ENCODE peak calls at places on chromosome 9, in five cellular contexts. P is cardiac muscle cell, L is stomach, O is uterus, E is colonic mucosa. I is an unnamed sample. For H3K4me1, the result is how much of the 10 kb centered on the place peaks cover.

GRCh38 chr9:79060726-79061125 is 511.0 kb upstream of the TLE4 start:
- DNase-seq in P (no peak), L (no peak), O (no peak), E (no peak), I (no peak)

GRCh38 chr9:15724006-15724405 is 171.2 kb downstream of the CCDC171 start:
- DNase-seq in P (peak), L (no peak), O (no peak), E (no peak), I (no peak)

GRCh38 chr9:88280816-88281382 is 107.3 kb upstream of the SPIN1 start:
- DNase-seq in P (peak), L (no peak), O (no peak), E (no peak), I (no peak)

GRCh38 chr9:111975709-111976108 is 79.1 kb downstream of the UGCG start:
- DNase-seq in P (no peak), L (peak), O (no peak), E (peak), I (peak)

GRCh38 chr9:136808781-136809158 is 1.0 kb downstream of the RABL6 start:
- DNase-seq in P (peak), L (no peak), O (no peak), E (no peak), I (no peak)

GRCh38 chr9:118991366-118992285 is 377.6 kb downstream of the BRINP1 start:
- DNase-seq in P (no peak), L (no peak), O (no peak), E (no peak), I (no peak)

GRCh38 chr9:136142416-136142800 is 23.7 kb upstream of the TMEM250 start:
- DNase-seq in P (no peak), L (no peak), O (no peak), E (no peak), I (no peak)

GRCh38 chr9:14309403-14309802 is 4.5 kb downstream of the NFIB start:
- DNase-seq in P (peak), L (no peak), O (no peak), E (no peak), I (no peak)

GRCh38 chr9:129172816-129173215 is 5.2 kb downstream of the IER5L start:
- DNase-seq in P (peak), L (no peak), O (peak), E (no peak), I (no peak)

GRCh38 chr9:17810728-17811634 is 232.1 kb downstream of the SH3GL2 start:
- DNase-seq in P (peak), L (peak), O (peak), E (peak), I (peak)

GRCh38 chr9:93679536-93680444 is 103.4 kb downstream of the PHF2 start:
- DNase-seq in P (no peak), L (peak), O (peak), E (peak), I (peak)

GRCh38 chr9:12266758-12267157 is 426.4 kb upstream of the TYRP1 start:
- DNase-seq in P (no peak), L (no peak), O (no peak), E (no peak), I (no peak)

GRCh38 chr9:135849186-135849585 is 58.2 kb downstream of the CAMSAP1 start:
- DNase-seq in P (no peak), L (no peak), O (no peak), E (no peak), I (no peak)

GRCh38 chr9:6024035-6024554 is 8.7 kb upstream of the RANBP6 start:
- DNase-seq in P (no peak), L (no peak), O (no peak), E (no peak), I (no peak)

GRCh38 chr9:90002299-90003045 is 397.7 kb downstream of the GADD45G start:
- DNase-seq in P (no peak), L (no peak), O (no peak), E (no peak), I (no peak)

GRCh38 chr9:89999176-89999533 is 394.3 kb downstream of the GADD45G start:
- DNase-seq in P (no peak), L (peak), O (no peak), E (peak), I (peak)

GRCh38 chr9:90001756-90002155 is 396.9 kb downstream of the GADD45G start:
- DNase-seq in P (no peak), L (no peak), O (no peak), E (no peak), I (no peak)

GRCh38 chr9:90000925-90001324 is 396.1 kb downstream of the GADD45G start:
- DNase-seq in P (no peak), L (no peak), O (no peak), E (no peak), I (no peak)

DNA sequence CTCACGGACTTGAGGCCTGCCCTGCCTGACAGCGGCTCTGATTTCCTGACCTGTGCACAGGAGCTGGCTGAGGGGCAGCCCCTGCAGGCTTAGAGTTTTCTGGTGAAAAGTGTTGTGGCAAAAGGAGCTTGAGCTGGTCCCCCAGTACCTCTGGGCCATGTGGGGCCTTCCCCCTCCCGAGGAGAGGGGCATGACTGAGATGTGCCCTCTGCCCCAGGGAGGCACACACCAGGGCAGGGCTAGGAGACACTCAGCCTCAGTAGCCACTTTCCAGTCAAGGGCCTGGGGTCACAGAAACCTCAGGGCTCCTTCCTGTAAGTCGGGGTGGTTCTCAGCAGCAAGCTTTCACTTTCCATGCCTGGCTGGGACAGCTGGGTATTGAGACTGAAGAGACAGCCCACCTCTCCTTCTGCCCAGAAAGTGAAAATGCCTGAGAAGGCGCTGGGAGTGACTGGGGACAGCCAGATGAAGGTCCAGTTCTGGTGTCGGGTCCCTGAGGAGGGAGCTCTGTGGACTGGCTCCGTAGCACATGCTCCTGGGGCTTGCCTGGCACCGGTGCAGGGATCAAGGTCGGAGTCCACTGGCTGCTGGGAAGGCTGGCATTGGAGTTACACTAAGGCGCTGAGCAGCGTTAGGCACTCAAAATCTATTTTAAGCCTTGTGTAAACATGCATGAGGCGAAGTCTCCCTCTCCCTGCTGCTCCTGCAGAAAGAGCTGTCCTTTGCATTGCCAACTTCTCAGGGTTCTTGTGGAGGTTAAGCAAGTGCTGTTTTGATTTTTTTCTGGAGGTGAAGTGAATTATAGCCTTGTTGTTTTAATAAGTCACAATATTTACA is 394.9 kb downstream of the GADD45G start:
- DNase-seq in P (peak), L (peak), O (peak), E (peak), I (peak)
- H3K27ac ChIP-seq in P (peak), L (peak), O (peak), E (peak), I (peak)

DNA sequence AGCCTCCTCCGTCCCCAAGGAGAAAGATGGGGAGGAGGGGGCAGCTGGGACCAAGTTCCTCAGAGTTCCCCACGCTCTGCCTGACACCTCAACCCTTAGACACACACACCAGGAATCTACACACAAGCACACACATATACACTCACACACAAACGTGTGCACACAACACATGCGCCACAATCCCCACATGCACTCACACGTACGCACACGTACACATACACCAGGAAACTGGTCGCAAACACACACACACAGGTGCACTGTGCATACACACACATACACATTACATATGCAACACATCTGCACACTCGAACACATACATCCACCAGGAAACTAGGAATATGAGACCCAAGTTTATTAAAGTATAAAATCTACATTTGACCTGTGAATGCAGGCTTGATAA is 50.4 kb downstream of the ROR2 start:
- DNase-seq in P (no peak), L (no peak), O (no peak), E (no peak), I (no peak)
- H3K4me1 ChIP-seq in P (half or more), L (half or more), O (under half), E (under half), I (under half)

DNA sequence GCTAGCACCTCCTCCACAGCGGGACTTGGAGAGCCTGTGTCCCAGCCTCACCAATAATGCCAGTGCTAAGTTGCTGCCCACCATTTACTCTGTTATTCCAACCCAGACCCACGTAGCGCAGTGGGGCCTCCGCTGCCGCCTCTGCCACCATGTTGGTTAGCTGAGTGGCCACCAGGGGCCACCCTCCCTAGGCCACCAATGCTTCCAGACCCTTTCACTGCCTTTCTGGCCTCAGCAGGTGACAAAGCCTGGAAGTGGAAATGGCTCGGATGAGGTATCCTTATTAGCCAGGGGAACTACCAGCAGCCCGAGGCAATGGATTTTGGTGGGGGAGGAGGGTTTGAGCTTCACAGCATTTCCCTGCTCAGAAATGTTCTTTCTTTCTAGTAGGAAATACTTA is 110.1 kb downstream of the OSTF1 start:
- DNase-seq in P (no peak), L (no peak), O (no peak), E (no peak), I (no peak)
- TF ChIP-seq CTCF in P (no peak), L (no peak), O (no peak), E (no peak), I (no peak)

GRCh38 chr9:89411759-89412158 is 86.2 kb downstream of the SEMA4D start:
- DNase-seq in P (no peak), L (no peak), O (no peak), E (no peak), I (no peak)
- H3K27ac ChIP-seq in P (no peak), L (peak), O (no peak), E (no peak), I (no peak)

GRCh38 chr9:68457803-68458202 is 82.9 kb downstream of the TMEM252 start:
- DNase-seq in P (no peak), L (no peak), O (no peak), E (no peak), I (no peak)

GRCh38 chr9:68458918-68459317 is 81.8 kb downstream of the TMEM252 start:
- DNase-seq in P (no peak), L (no peak), O (no peak), E (no peak), I (no peak)

DNA sequence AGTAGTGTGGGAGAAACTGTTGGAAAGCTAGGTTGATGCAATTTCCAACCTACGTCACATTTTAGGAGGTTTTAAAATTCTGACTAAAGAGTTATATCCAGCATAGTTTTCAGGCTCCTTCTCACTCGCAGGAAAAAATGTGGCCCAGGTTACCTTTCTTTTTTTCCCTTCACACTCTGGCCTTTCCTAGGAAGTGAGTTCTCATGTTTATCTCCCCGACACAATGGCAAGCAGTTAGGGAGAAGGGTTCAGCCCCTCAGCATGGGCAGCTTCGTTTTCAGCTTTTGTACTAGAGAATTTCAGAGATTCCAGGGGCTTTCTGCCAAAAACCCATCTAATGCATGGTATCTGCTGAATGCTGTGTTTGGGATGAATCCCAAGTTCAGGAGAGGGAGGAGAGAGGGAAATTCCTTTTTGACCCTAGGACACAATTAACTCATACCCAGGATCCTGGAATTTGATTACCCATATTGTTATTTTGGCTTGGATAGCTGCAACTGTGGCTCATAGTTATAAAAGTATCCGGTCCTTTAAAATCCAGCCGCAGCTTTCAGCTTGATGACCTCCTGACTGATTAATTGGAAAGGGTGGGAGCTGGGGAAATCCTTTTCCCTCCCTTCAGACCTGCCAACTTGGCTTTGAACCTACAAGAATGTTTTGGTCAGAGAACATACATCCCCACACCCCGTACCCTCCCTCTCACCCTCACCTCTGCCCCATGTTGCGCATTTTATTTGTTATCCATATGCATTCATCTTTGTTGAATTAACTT is 78.5 kb downstream of the TMEM252 start:
- DNase-seq in P (peak), L (no peak), O (no peak), E (no peak), I (no peak)
- H3K4me1 ChIP-seq in P (under half), L (under half), O (under half), E (under half), I (under half)

GRCh38 chr9:123107639-123108285 is 74.3 kb downstream of the GPR21 start:
- DNase-seq in P (no peak), L (no peak), O (no peak), E (no peak), I (no peak)
- TF ChIP-seq CTCF in P (no peak), L (no peak), O (no peak), E (no peak), I (no peak)

DNA sequence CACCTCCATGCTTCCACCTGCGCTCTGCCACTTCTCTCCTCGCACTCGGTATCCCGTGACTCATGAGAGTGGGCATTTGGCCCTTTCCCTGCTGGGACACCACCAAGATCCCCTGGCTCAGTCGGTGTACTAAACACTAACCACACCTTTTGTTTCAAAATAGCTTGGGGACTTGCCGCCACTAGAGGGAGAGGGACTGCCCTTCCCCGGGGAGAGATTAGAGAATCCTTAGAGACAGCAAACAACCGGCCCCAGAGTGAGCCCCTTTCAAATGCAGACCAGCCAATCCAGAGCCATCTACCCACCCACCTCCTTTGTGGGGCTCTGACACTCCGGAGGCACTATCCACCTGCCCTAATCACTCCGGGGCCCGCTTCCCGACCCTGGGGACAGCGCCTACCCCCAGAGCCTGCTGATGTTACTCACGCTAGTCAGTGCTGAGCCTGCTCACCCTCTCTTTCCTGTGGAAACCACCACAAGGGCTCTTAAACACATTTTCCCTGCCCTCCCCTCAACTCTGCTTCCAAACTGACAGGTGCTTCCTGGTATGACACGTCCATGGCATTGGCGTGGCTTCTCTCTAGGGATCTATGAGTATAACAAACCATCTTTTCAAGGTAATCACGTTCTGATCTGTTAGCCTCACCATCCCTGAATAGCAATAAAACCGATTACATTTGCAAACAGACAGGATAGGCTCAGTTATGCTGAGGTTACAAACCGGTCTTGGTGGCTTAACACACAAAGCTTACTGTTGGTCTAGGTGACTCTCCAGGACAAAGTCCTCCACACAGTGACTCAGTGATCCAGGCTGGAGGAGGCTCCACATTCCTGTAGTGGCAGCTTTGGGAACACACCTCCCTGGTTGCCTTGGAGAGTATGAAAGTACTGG is 180.1 kb upstream of the MVB12B start:
- DNase-seq in P (no peak), L (peak), O (no peak), E (peak), I (peak)
- H3K27ac ChIP-seq in P (no peak), L (no peak), O (no peak), E (no peak), I (no peak)

DNA sequence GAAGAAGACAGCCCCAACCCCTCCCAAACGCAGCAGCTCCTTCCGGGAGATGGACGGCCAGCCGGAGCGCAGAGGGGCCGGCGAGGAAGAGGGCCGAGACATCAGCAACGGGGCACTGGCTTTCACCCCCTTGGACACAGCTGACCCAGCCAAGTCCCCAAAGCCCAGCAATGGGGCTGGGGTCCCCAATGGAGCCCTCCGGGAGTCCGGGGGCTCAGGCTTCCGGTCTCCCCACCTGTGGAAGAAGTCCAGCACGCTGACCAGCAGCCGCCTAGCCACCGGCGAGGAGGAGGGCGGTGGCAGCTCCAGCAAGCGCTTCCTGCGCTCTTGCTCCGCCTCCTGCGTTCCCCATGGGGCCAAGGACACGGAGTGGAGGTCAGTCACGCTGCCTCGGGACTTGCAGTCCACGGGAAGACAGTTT is 12.5 kb downstream of the QRFP start:
- DNase-seq in P (no peak), L (no peak), O (no peak), E (no peak), I (no peak)
- H3K4me1 ChIP-seq in P (under half), L (under half), O (under half), E (under half), I (under half)

DNA sequence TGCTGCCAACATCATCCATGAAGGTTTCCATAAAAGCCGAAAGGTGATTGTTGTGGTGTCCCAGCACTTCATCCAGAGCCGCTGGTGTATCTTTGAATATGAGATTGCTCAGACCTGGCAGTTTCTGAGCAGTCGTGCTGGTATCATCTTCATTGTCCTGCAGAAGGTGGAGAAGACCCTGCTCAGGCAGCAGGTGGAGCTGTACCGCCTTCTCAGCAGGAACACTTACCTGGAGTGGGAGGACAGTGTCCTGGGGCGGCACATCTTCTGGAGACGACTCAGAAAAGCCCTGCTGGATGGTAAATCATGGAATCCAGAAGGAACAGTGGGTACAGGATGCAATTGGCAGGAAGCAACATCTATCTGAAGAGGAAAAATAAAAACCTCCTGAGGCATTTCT is 10.1 kb downstream of the TLR4 start:
- DNase-seq in P (no peak), L (no peak), O (no peak), E (no peak), I (no peak)
- TF ChIP-seq CTCF in P (no peak), L (no peak), O (no peak), E (no peak), I (no peak)

GRCh38 chr9:97478301-97478981 is 23.0 kb upstream of the TMOD1 start:
- DNase-seq in P (no peak), L (no peak), O (no peak), E (no peak), I (no peak)
- H3K27ac ChIP-seq in P (no peak), L (no peak), O (no peak), E (no peak), I (no peak)

I was measured in Peyer's patch.